ENCODE peak calls at places on chromosome 16, in four cellular contexts. U, R, X and P are unnamed samples.

GRCh38 chr16:28264656-28265055 is 27.7 kb upstream of the SBK1 start:
- DNase-seq in U (peak), R (no peak), X (no peak), P (peak)

GRCh38 chr16:13480801-13481200 is 439.2 kb upstream of the ERCC4 start:
- DNase-seq in U (no peak), R (no peak), X (no peak), P (no peak)

GRCh38 chr16:89446136-89446974 is 44.0 kb downstream of the ANKRD11 start:
- DNase-seq in U (no peak), R (no peak), X (no peak), P (no peak)

GRCh38 chr16:78976212-78976611 is 624.3 kb downstream of the MAF start:
- DNase-seq in U (no peak), R (no peak), X (no peak), P (no peak)

GRCh38 chr16:49352923-49353322 is 20.7 kb upstream of the C16orf78 start:
- DNase-seq in U (peak), R (no peak), X (peak), P (peak)

GRCh38 chr16:82983390-82983789 is 356.6 kb downstream of the CDH13 start:
- DNase-seq in U (peak), R (no peak), X (no peak), P (no peak)

GRCh38 chr16:2777231-2777902 is at the start of gene ELOB:
- DNase-seq in U (peak), R (peak), X (peak), P (peak)

GRCh38 chr16:21072976-21073375 is 77.7 kb downstream of the DNAH3 start:
- DNase-seq in U (no peak), R (no peak), X (no peak), P (no peak)

GRCh38 chr16:13936596-13937081 is 16.7 kb downstream of the ERCC4 start:
- DNase-seq in U (peak), R (peak), X (no peak), P (peak)

GRCh38 chr16:50209548-50210265 is 56.6 kb downstream of the TENT4B start:
- DNase-seq in U (no peak), R (no peak), X (no peak), P (no peak)

GRCh38 chr16:59440-60059 is 5.9 kb downstream of the SNRNP25 start:
- DNase-seq in U (no peak), R (no peak), X (no peak), P (no peak)

GRCh38 chr16:63787014-63787413 is 1334.8 kb downstream of the CDH11 start:
- DNase-seq in U (no peak), R (no peak), X (no peak), P (no peak)

GRCh38 chr16:75476817-75477216 is 12.3 kb upstream of the TMEM170A start:
- DNase-seq in U (no peak), R (no peak), X (no peak), P (no peak)

GRCh38 chr16:84360170-84360569 is 8.2 kb upstream of the ATP2C2 start:
- DNase-seq in U (peak), R (no peak), X (no peak), P (no peak)